ENCODE peak calls at places on chromosomes 16 and 17, in ten cellular contexts. P is AG04449; Z is fibroblast of pulmonary artery; T is body of pancreas; S is coronary artery; X is cardiac muscle cell; V is upper lobe of right lung; O is heart right ventricle; Y is activated CD8-positive, alpha-beta T cell treated with anti-CD3 and anti-CD28 coated beads for 36 hours; Q is GM23338. R is an unnamed sample.

GRCh38 chr16:11235703-11235991 is 20.4 kb downstream of the SOCS1 start:
- DNase-seq in V (no peak), O (no peak), Y (no peak), Z (no peak), X (no peak), T (peak), Q (no peak), S (no peak), P (no peak), R (no peak)

GRCh38 chr17:81959362-81960129 is 1.4 kb downstream of the NOTUM start:
- DNase-seq in V (peak), Z (peak), X (peak), Q (peak), O (peak), P (no peak), Y (peak), S (no peak), T (peak), R (no peak)

GRCh38 chr17:62750502-62751349 is 57.4 kb downstream of the MARCHF10 start:
- DNase-seq in Q (peak), T (peak), V (no peak), Z (no peak), P (no peak), Y (no peak), S (no peak), O (no peak), X (no peak), R (no peak)

GRCh38 chr17:40794466-40794865 is 5.3 kb downstream of the KRT28 start:
- DNase-seq in O (no peak), V (no peak), S (no peak), Q (no peak), Y (no peak), Z (no peak), P (no peak), X (no peak), T (no peak), R (no peak)

GRCh38 chr17:18992454-18993130 is 12.0 kb downstream of the FAM83G start:
- DNase-seq in P (no peak), Y (peak), Z (no peak), X (no peak), O (no peak), S (no peak), V (peak), T (no peak), Q (no peak), R (no peak)

GRCh38 chr16:49704586-49705155 is 151.2 kb downstream of the ZNF423 start:
- DNase-seq in P (no peak), O (no peak), X (no peak), V (no peak), Y (peak), T (no peak), S (no peak), Q (peak), Z (no peak), R (no peak)

GRCh38 chr17:70947636-70948565 is 778.6 kb downstream of the KCNJ2 start:
- DNase-seq in X (no peak), Z (no peak), V (no peak), S (no peak), Y (no peak), O (no peak), Q (no peak), P (no peak), T (no peak), R (no peak)

GRCh38 chr17:31495049-31495885 is 103.8 kb downstream of the RAB11FIP4 start:
- DNase-seq in Z (no peak), V (no peak), P (no peak), O (no peak), S (no peak), T (peak), Y (no peak), X (no peak), Q (no peak), R (no peak)

GRCh38 chr16:68643847-68644246 is 1.3 kb upstream of the CDH3 start:
- DNase-seq in S (no peak), Z (no peak), O (no peak), T (no peak), X (peak), Q (no peak), Y (no peak), V (no peak), P (no peak), R (no peak)

GRCh38 chr16:72854537-72854936 is 193.4 kb downstream of the ZFHX3 start:
- DNase-seq in V (peak), O (no peak), P (no peak), X (no peak), S (no peak), T (no peak), Y (no peak), Z (no peak), Q (no peak), R (no peak)

GRCh38 chr17:7590743-7591142 is 849 bp upstream of the SOX15 start:
- DNase-seq in Q (peak), P (no peak), Z (peak), Y (no peak), V (no peak), O (no peak), X (no peak), S (no peak), T (no peak), R (peak)

GRCh38 chr16:51287231-51287630 is 136.2 kb upstream of the SALL1 start:
- DNase-seq in Q (no peak), Z (no peak), Y (no peak), O (no peak), S (peak), T (no peak), X (no peak), V (no peak), P (no peak), R (no peak)

GRCh38 chr17:82647593-82648164 is 565 bp downstream of the WDR45B start:
- DNase-seq in T (peak), Z (no peak), S (no peak), V (peak), P (no peak), O (peak), Y (peak), X (peak), Q (peak), R (no peak)

GRCh38 chr16:89167425-89167941 is 4.1 kb upstream of the CDH15 start:
- DNase-seq in P (no peak), X (peak), Y (peak), Z (peak), V (peak), Q (peak), T (peak), O (peak), S (no peak), R (peak)

GRCh38 chr17:5225668-5226457 is 8.8 kb downstream of the SCIMP start:
- DNase-seq in Q (no peak), V (no peak), P (no peak), O (no peak), T (no peak), S (no peak), Y (peak), Z (no peak), X (no peak), R (no peak)

GRCh38 chr16:31001507-31002251 is 8.8 kb downstream of the STX1B start:
- DNase-seq in Y (no peak), T (no peak), O (no peak), V (no peak), P (no peak), S (no peak), Q (no peak), X (no peak), Z (no peak), R (no peak)

GRCh38 chr17:31008374-31009035 is 37.7 kb downstream of the RNF135 start:
- DNase-seq in Y (peak), S (peak), Z (peak), X (peak), P (no peak), O (peak), T (peak), V (peak), Q (peak), R (peak)

GRCh38 chr16:20610192-20610891 is 34.2 kb upstream of the ACSM2B start:
- DNase-seq in S (peak), Z (no peak), V (peak), X (no peak), Y (no peak), T (peak), P (no peak), O (no peak), Q (no peak), R (no peak)

GRCh38 chr16:64983983-64984382 is 137.9 kb downstream of the CDH11 start:
- DNase-seq in S (no peak), V (no peak), T (peak), X (peak), Y (no peak), P (no peak), Q (peak), Z (peak), O (peak), R (peak)

GRCh38 chr17:40415390-40415789 is 2.3 kb downstream of the TOP2A start:
- DNase-seq in S (no peak), V (no peak), Y (no peak), O (no peak), P (no peak), Z (peak), Q (peak), X (peak), T (no peak), R (peak)

GRCh38 chr16:30760577-30761426 is 1.1 kb downstream of the CFAP119 start:
- DNase-seq in V (no peak), Q (no peak), Y (no peak), T (no peak), P (no peak), S (no peak), O (no peak), X (no peak), Z (no peak), R (no peak)

GRCh38 chr17:9370464-9370863 is 205.2 kb downstream of the STX8 start:
- DNase-seq in Q (no peak), S (no peak), V (no peak), Z (peak), X (peak), P (no peak), T (no peak), Y (no peak), O (no peak), R (peak)

GRCh38 chr17:82332669-82333278 is 792 bp downstream of the SECTM1 start:
- DNase-seq in X (peak), S (no peak), Z (peak), Y (peak), Q (peak), O (no peak), V (peak), P (no peak), T (peak), R (no peak)

GRCh38 chr16:15811778-15812750 is 44.8 kb downstream of the MYH11 start:
- DNase-seq in O (peak), S (peak), V (no peak), Z (peak), P (peak), Y (no peak), X (peak), T (peak), Q (peak), R (peak)

GRCh38 chr17:63249256-63250006 is 196.7 kb downstream of the CYB561 start:
- DNase-seq in X (peak), Q (peak), O (no peak), T (no peak), S (no peak), Z (peak), V (no peak), Y (no peak), P (no peak), R (no peak)

GRCh38 chr16:20675488-20676267 is 21.8 kb downstream of the ACSM1 start:
- DNase-seq in Q (peak), P (no peak), S (no peak), Z (peak), T (peak), Y (peak), O (no peak), V (no peak), X (peak), R (no peak)

GRCh38 chr16:58393138-58393504 is 850 bp downstream of the GINS3 start:
- DNase-seq in V (no peak), P (no peak), Q (no peak), Y (no peak), X (peak), Z (no peak), O (no peak), S (no peak), T (no peak), R (no peak)

DNA sequence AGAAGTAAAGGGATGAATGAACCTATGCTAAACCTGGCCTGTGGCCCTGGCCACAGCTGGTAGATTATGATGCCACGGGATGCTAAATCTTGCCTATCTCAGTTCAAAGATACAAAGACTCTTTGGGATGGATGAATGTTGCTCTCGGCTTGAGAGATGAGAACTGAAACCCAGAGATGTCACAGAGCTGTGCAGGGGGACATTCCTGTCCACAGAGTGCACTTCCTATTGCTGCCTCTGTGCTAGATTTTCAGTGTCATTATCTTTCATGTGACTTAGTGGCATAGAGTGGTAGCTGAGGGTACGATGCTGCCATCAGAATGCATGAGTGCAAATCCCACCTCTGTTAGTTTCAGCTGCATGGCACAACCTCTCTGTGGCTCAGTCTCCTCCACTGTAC is 2.3 kb upstream of the MT1M start:
- DNase-seq in Y (no peak), X (no peak), T (no peak), Q (no peak), V (no peak), P (no peak), Z (no peak), S (no peak), O (no peak), R (no peak)
- TF ChIP-seq CTCF in Y (no peak), X (no peak), T (no peak), Q (no peak), V (no peak), P (no peak), Z (no peak), S (no peak), O (no peak), R (no peak)

GRCh38 chr17:43660262-43660661 is 1.5 kb downstream of the MEOX1 start:
- DNase-seq in V (no peak), Q (no peak), T (no peak), X (no peak), O (no peak), S (no peak), Z (no peak), P (no peak), Y (no peak), R (no peak)

GRCh38 chr17:43661699-43662431 is at the start of gene MEOX1:
- DNase-seq in Z (peak), X (peak), V (no peak), O (peak), T (no peak), S (no peak), Q (no peak), P (no peak), Y (peak), R (peak)

GRCh38 chr17:43659823-43660222 is 1.9 kb downstream of the MEOX1 start:
- DNase-seq in O (no peak), V (no peak), Y (no peak), Q (no peak), X (no peak), Z (no peak), S (no peak), P (no peak), T (no peak), R (no peak)

GRCh38 chr17:43662432-43663141 is 865 bp upstream of the MEOX1 start:
- DNase-seq in Z (no peak), S (no peak), Q (peak), V (no peak), Y (peak), T (no peak), P (no peak), X (no peak), O (no peak), R (no peak)

GRCh38 chr17:43660816-43661493 is 767 bp downstream of the MEOX1 start:
- DNase-seq in Q (no peak), V (no peak), T (no peak), Y (peak), S (no peak), P (no peak), X (no peak), Z (no peak), O (no peak), R (no peak)
- TF ChIP-seq CTCF in Q (no peak), V (no peak), T (no peak), Y (no peak), S (no peak), P (no peak), X (no peak), Z (no peak), O (no peak), R (no peak)

GRCh38 chr17:72574675-72575510 is 454.1 kb downstream of the SOX9 start:
- DNase-seq in S (no peak), Y (no peak), Z (no peak), Q (no peak), O (no peak), X (no peak), V (no peak), P (no peak), T (no peak), R (no peak)
- TF ChIP-seq CTCF in S (no peak), Y (no peak), Z (no peak), Q (no peak), O (no peak), X (no peak), V (no peak), P (no peak), T (no peak), R (no peak)

GRCh38 chr17:17819561-17819995 is 17.2 kb downstream of the SREBF1 start:
- DNase-seq in Q (peak), X (peak), Z (peak), O (no peak), S (no peak), P (peak), Y (peak), T (peak), V (peak), R (peak)
- TF ChIP-seq CTCF in Q (no peak), X (no peak), Z (no peak), O (no peak), S (no peak), P (no peak), Y (no peak), T (no peak), V (no peak), R (no peak)

GRCh38 chr16:6573577-6573976 is 759.1 kb upstream of the RBFOX1 start:
- DNase-seq in Q (peak), Z (no peak), P (no peak), T (no peak), O (no peak), X (no peak), Y (no peak), V (peak), S (no peak), R (no peak)
- TF ChIP-seq CTCF in Q (peak), Z (no peak), P (no peak), T (peak), O (no peak), X (no peak), Y (no peak), V (no peak), S (no peak), R (no peak)

DNA sequence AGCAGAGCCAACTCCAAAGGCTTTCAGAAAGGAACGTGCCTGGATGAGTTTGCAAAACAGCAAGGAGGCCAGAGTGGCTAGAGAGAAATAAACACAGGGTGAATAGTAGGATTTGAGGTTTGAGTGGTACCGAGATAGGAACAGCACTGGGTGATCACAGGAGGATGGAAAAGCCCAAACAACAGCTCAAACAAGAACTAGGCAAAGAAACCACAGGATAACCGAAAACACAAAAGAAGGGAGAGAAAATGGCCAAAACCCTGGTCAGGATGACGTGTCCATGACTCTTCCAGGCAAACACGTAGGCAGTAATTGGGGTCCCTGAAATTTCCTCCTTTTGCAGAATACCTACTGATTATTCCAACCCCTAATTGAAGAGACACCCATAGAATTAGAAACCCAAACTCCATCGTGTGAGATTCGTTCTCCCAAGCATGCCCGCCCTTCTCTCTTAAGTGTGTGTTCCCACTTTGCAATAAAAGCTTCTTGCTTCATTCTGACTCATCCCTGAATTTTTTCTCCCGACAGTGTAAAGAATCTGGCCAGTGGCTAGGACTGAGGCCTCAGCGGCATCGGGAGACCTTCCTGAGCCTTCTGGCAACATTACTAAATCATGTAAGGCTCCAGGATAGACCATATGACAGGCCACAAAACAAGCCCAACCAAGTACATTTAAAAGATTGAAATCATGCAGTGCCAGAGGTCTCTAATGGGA is 11.2 kb upstream of the SCNN1G start:
- DNase-seq in Y (no peak), X (peak), V (no peak), P (no peak), T (no peak), S (no peak), O (no peak), Q (no peak), Z (no peak), R (no peak)
- TF ChIP-seq CTCF in Y (no peak), X (no peak), V (no peak), P (no peak), T (no peak), S (no peak), O (no peak), Q (no peak), Z (no peak), R (no peak)

DNA sequence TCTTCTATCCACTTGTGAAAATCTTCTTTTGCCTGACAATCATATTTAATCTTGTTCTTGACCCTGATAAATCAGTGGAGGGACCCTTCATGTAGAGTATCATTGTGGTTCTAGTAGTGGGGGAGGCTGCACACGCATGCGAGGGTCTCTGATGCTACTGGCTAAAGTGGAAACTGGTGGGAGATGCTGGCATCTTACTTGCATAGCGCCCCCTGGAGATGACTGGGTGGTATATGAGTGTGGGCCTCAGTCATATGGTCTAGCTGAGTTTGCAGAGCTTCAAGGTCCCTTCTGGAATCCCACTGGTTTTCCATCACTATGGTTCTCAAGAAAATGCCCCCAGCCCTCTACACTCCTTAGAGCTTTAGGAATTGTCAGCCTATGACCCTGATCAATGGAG is 236.4 kb upstream of the AXIN2 start:
- DNase-seq in O (no peak), P (no peak), Z (no peak), Q (peak), V (no peak), T (no peak), X (peak), Y (peak), S (no peak), R (no peak)
- TF ChIP-seq CTCF in O (no peak), P (peak), Z (peak), Q (peak), V (no peak), T (no peak), X (peak), Y (peak), S (no peak), R (peak)

DNA sequence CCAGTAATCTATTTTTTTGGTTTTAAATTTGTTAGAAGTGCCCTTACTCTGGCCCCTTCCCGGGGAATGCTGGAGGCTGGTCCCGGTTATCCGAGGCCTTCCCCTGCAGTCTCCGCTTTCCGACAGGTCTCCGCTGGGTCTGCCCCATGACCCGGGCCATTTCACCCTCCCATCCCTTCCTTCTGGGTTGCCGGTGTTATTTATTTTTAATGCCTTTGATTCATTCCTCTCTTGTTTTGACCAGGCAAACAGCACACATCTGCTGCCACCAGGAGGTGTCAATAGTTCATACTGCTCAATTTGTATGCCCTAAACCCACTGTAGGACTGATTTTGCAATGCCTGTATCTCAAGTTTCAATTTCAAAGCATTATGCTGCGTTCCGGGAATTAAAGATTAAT is 113.2 kb upstream of the IRX5 start:
- DNase-seq in P (no peak), Q (peak), V (no peak), Y (no peak), O (peak), X (peak), S (no peak), T (no peak), Z (peak), R (no peak)
- TF ChIP-seq CTCF in P (peak), Q (peak), V (peak), Y (no peak), O (peak), X (peak), S (no peak), T (peak), Z (no peak), R (peak)